ENCODE peak calls at places on chromosome 13, in seven cellular contexts. One of them, this sample, is unnamed.

GRCh38 chr13:110105136-110105535 is 201.8 kb downstream of the COL4A1 start:
- DNase-seq in cardiac muscle cell: no peak
- DNase-seq in NCI-H1436: no peak
- DNase-seq in Panc1: no peak
- DNase-seq in T follicular helper cell: no peak
- DNase-seq in caudate nucleus: no peak
- DNase-seq in HFFc6: no peak
- DNase-seq in this sample: no peak

GRCh38 chr13:30355405-30355741 is 48.0 kb upstream of the KATNAL1 start:
- DNase-seq in Panc1: no peak
- DNase-seq in NCI-H1436: no peak
- DNase-seq in HFFc6: no peak
- DNase-seq in caudate nucleus: no peak
- DNase-seq in cardiac muscle cell: no peak
- DNase-seq in T follicular helper cell: no peak
- DNase-seq in this sample: no peak

GRCh38 chr13:23956106-23956505 is 58.8 kb upstream of the C1QTNF9B start:
- DNase-seq in cardiac muscle cell: peak; percentile 28
- DNase-seq in caudate nucleus: no peak
- DNase-seq in Panc1: no peak
- DNase-seq in T follicular helper cell: no peak
- DNase-seq in NCI-H1436: no peak
- DNase-seq in HFFc6: peak; percentile 41
- DNase-seq in this sample: no peak

GRCh38 chr13:39777527-39778061 is 122.1 kb downstream of the COG6 start:
- DNase-seq in HFFc6: peak; percentile 97
- DNase-seq in NCI-H1436: no peak
- DNase-seq in caudate nucleus: no peak
- DNase-seq in T follicular helper cell: no peak
- DNase-seq in cardiac muscle cell: peak; percentile 87
- DNase-seq in Panc1: no peak
- DNase-seq in this sample: no peak

GRCh38 chr13:93755341-93755740 is 528.7 kb downstream of the GPC6 start:
- DNase-seq in NCI-H1436: no peak
- DNase-seq in caudate nucleus: no peak
- DNase-seq in cardiac muscle cell: no peak
- DNase-seq in HFFc6: no peak
- DNase-seq in Panc1: no peak
- DNase-seq in T follicular helper cell: no peak
- DNase-seq in this sample: no peak

GRCh38 chr13:98453254-98453843 is 123.6 kb downstream of the STK24 start:
- DNase-seq in NCI-H1436: no peak
- DNase-seq in caudate nucleus: no peak
- DNase-seq in T follicular helper cell: no peak
- DNase-seq in Panc1: no peak
- DNase-seq in cardiac muscle cell: no peak
- DNase-seq in HFFc6: peak; percentile 21
- DNase-seq in this sample: no peak

GRCh38 chr13:109859216-109859835 is 72.9 kb upstream of the IRS2 start:
- DNase-seq in HFFc6: no peak
- DNase-seq in T follicular helper cell: no peak
- DNase-seq in caudate nucleus: no peak
- DNase-seq in Panc1: no peak
- DNase-seq in NCI-H1436: no peak
- DNase-seq in cardiac muscle cell: no peak
- DNase-seq in this sample: no peak

GRCh38 chr13:61110804-61111203 is 304.8 kb downstream of the PCDH20 start:
- DNase-seq in NCI-H1436: no peak
- DNase-seq in caudate nucleus: no peak
- DNase-seq in T follicular helper cell: no peak
- DNase-seq in Panc1: no peak
- DNase-seq in HFFc6: no peak
- DNase-seq in cardiac muscle cell: no peak
- DNase-seq in this sample: no peak

GRCh38 chr13:106096661-106097092 is 438.8 kb downstream of the EFNB2 start:
- DNase-seq in NCI-H1436: no peak
- DNase-seq in HFFc6: no peak
- DNase-seq in Panc1: no peak
- DNase-seq in cardiac muscle cell: no peak
- DNase-seq in caudate nucleus: no peak
- DNase-seq in T follicular helper cell: no peak
- DNase-seq in this sample: no peak

GRCh38 chr13:33610471-33611015 is 207.4 kb upstream of the RFC3 start:
- DNase-seq in Panc1: no peak
- DNase-seq in NCI-H1436: no peak
- DNase-seq in cardiac muscle cell: peak; percentile 35
- DNase-seq in caudate nucleus: peak; percentile 66
- DNase-seq in T follicular helper cell: peak; percentile 37
- DNase-seq in HFFc6: no peak
- DNase-seq in this sample: no peak

GRCh38 chr13:41458187-41458938 is 1.0 kb downstream of the RGCC start:
- DNase-seq in HFFc6: no peak
- DNase-seq in T follicular helper cell: no peak
- DNase-seq in cardiac muscle cell: peak; percentile 18
- DNase-seq in caudate nucleus: no peak
- DNase-seq in NCI-H1436: no peak
- DNase-seq in Panc1: no peak
- DNase-seq in this sample: no peak

GRCh38 chr13:90238433-90238832 is 1109.1 kb upstream of the MIR17HG start:
- DNase-seq in NCI-H1436: no peak
- DNase-seq in T follicular helper cell: no peak
- DNase-seq in cardiac muscle cell: peak; percentile 75
- DNase-seq in caudate nucleus: no peak
- DNase-seq in Panc1: no peak
- DNase-seq in HFFc6: no peak
- DNase-seq in this sample: no peak

This sample was measured in NCI-H1930.